ENCODE peak calls at places on chromosomes 5 and 9, in six cellular contexts. H, F, W, E, G and J are unnamed samples.
A peak's percentile ranks its signal among the peaks of the same experiment; 100 is the strongest.

GRCh38 chr9:68704498-68704803 is 589 bp upstream of the PIP5K1B start:
- DNase-seq in E (no peak), H (no peak), G (no peak), F (no peak), W (no peak), J (no peak)

GRCh38 chr5:149776376-149777305 is 46.5 kb downstream of the PPARGC1B start:
- DNase-seq in H (no peak), W (no peak), F (peak; percentile 62), E (no peak), G (no peak), J (no peak)

GRCh38 chr9:92522983-92523970 is 12.5 kb downstream of the ECM2 start:
- DNase-seq in F (no peak), G (no peak), H (no peak), E (no peak), W (no peak), J (no peak)

GRCh38 chr9:135165003-135165711 is 77.7 kb downstream of the OLFM1 start:
- DNase-seq in G (no peak), H (no peak), F (no peak), W (no peak), E (no peak), J (no peak)

GRCh38 chr5:158785397-158785796 is 314.3 kb downstream of the EBF1 start:
- DNase-seq in H (no peak), E (no peak), W (no peak), F (no peak), G (no peak), J (no peak)

GRCh38 chr5:108084105-108084504 is 297.8 kb downstream of the FBXL17 start:
- DNase-seq in W (no peak), H (no peak), F (no peak), E (no peak), G (no peak), J (no peak)

GRCh38 chr5:122693963-122694362 is 80.9 kb upstream of the SNX2 start:
- DNase-seq in E (no peak), G (no peak), W (no peak), H (no peak), F (no peak), J (no peak)

GRCh38 chr5:118791986-118792734 is 196.2 kb downstream of the DTWD2 start:
- DNase-seq in F (peak; percentile 30), G (no peak), E (peak; percentile 19), W (no peak), H (no peak), J (peak; percentile 49)

GRCh38 chr5:79831381-79831780 is 141.7 kb downstream of the CMYA5 start:
- DNase-seq in E (no peak), H (peak; percentile 12), W (no peak), G (no peak), F (no peak), J (no peak)

DNA sequence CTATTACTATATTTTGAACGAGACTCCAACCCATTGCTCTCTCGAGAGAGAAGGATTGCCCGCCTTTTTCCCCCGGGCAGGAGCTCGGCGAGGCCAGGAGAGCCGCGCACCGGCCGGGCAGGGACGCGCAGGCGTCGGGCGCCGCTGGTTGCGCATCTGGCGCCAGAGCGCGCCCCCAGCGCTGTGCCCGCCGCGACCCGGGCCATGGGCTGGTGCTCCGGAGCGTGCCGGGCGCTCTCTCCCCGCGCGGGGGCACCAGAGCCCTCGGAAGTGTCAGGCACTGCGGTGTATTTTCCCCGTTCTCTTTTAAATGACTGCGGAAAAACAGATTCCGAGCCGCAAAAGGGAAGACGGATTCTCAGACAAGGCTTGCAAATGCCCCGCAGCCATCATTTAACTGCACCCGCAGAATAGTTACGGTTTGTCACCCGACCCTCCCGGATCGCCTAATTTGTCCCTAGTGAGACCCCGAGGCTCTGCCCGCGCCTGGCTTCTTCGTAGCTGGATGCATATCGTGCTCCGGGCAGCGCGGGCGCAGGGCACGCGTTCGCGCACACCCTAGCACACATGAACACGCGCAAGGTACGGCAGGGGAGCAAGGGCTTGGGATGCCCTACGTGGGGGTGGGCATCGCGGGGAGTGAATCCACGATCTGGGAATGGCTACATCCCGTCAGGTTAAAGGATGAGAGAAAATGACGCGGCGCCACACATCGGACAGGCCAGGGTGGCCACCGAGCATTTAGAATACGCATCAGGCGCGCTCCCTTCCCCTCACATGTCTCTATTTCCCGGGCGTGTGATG is 1.1 kb upstream of the NTRK2 start:
- DNase-seq in W (no peak), H (peak; percentile 87), F (no peak), G (no peak), E (peak; percentile 39), J (peak; percentile 77)
- TF ChIP-seq CTCF in W (no peak), H (peak; percentile 67), F (no peak), G (peak; percentile 48), E (no peak), J (peak; percentile 19)

GRCh38 chr9:136324501-136325300 is 2.6 kb upstream of the GPSM1 start:
- DNase-seq in E (no peak), F (peak; percentile 86), G (no peak), H (no peak), W (no peak), J (no peak)
- TF ChIP-seq CTCF in E (no peak), F (no peak), G (no peak), H (no peak), W (no peak), J (no peak)

DNA sequence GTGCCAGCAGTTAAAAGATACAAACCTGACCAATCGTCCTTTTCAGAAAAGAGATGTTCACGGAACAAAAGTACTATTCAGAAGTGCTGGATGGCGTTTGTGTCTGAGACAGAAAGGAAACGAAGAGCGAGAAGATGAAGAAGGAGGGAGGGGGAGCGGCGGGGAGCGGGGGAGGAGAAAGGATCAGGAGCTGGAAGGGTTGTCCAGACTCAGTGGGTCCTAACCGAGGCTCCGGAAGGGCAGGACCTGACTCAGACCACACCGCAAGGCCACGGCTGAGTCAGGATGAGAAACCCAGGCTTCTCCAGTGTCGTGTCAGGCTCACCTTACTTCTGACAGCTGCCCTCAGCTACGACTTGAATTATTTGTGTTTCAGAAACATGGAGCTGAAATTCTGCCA is 46.2 kb downstream of the PAX5 start:
- DNase-seq in W (no peak), E (no peak), H (no peak), F (no peak), G (no peak), J (peak; percentile 71)
- TF ChIP-seq CTCF in W (no peak), E (no peak), H (no peak), F (no peak), G (no peak), J (no peak)

GRCh38 chr5:77871016-77871415 is 94.9 kb upstream of the TBCA start:
- DNase-seq in G (no peak), W (no peak), F (no peak), E (no peak), H (no peak), J (no peak)

GRCh38 chr5:77871946-77872345 is 95.8 kb upstream of the TBCA start:
- DNase-seq in G (no peak), E (no peak), F (no peak), H (no peak), W (no peak), J (no peak)

GRCh38 chr5:77867194-77867691 is 91.1 kb upstream of the TBCA start:
- DNase-seq in G (no peak), H (no peak), F (no peak), E (no peak), W (no peak), J (no peak)

GRCh38 chr5:77867914-77868313 is 91.8 kb upstream of the TBCA start:
- DNase-seq in E (no peak), H (no peak), W (no peak), F (no peak), G (no peak), J (no peak)

DNA sequence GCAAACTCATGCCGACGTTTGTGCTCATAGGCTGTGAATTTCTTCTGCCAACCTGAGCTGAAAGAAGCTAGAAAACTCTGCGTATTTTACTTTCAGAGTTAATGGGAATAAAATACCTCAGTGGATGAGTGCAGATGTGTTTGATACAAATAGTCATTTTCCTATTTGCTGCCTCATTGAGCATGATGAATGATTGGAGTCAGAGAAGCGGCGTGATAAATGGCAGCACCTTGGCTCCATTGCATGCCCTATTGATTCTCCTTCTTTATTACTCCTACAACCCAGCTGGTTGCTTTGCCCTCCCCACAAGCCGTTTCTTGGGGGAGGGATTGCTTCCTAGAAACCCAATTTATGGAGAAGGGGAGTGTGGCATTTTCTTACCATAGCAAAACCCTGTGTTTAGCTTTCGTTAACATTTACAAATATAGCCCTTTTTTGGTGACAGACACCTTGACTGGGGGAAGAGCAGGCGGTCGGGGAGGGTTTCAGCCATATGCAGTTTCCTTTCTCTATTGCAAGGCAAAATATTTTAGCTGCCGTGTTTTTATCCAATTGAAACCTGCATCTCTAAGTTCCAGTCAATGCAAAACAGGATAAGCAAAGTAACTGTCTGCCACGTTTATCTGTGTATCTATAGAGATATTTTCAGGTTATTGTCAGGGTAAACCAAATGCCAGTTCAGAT is 93.1 kb upstream of the TBCA start:
- DNase-seq in W (no peak), E (no peak), H (no peak), G (no peak), F (no peak), J (no peak)
- TF ChIP-seq CTCF in W (no peak), E (no peak), H (no peak), G (no peak), F (no peak), J (no peak)

DNA sequence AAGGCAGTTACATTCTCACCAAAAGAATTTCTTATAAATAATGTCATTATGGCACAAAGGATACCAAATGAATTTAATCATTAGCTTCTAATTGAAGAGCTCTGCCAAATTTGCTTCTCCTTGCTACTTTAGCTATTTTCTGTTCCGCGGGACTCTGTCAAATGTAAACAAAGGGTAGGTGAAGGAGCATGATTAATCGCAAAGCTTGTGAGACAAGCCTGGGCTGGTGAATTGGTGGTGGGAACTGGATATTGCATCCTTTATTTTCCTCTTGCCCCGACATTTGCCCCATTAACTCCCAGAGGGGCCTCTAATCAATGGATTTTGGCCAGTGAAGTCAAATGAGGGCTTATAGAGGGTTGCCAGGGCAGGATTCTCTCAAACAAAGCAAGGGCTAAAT is 234.2 kb upstream of the RFX3 start:
- DNase-seq in E (no peak), W (no peak), H (no peak), F (no peak), G (no peak), J (no peak)
- TF ChIP-seq CTCF in E (no peak), W (no peak), H (no peak), F (no peak), G (no peak), J (no peak)

GRCh38 chr9:2116073-2116472 is 100.9 kb downstream of the SMARCA2 start:
- DNase-seq in F (no peak), W (no peak), E (no peak), G (no peak), H (no peak), J (no peak)
- TF ChIP-seq CTCF in F (no peak), W (peak; percentile 31), E (peak; percentile 40), G (no peak), H (no peak), J (no peak)

DNA sequence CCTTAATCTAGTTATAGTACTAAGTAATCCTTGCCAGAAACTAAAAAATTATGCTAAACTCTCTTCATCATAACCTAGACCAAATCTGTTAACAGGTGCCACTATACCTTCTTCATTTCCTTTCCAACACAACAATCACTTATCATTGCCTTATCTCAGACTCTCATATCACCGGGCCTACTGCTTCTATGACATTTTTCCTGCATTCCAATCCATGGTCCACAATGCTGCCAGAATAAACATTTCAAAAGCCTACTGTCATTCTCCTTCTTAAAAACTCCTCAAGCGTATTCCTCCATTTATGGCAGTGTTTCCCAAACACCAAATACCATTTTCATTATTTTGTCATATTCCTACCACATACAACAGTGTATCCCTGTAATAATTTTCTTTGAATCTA is 6.5 kb downstream of the PPP6C start:
- DNase-seq in F (no peak), H (no peak), W (no peak), E (no peak), G (no peak), J (no peak)
- TF ChIP-seq CTCF in F (no peak), H (no peak), W (no peak), E (no peak), G (no peak), J (no peak)

GRCh38 chr9:108105885-108106284 is 616.3 kb upstream of the KLF4 start:
- DNase-seq in G (no peak), E (no peak), W (no peak), F (no peak), H (no peak), J (no peak)
- TF ChIP-seq CTCF in G (no peak), E (no peak), W (no peak), F (no peak), H (no peak), J (no peak)